ENCODE peak calls at places on chromosomes 1 and 21, in six cellular contexts. J, Q, D, G, B and N are unnamed samples.

GRCh38 chr1:21919520-21919919 is 17.6 kb downstream of the HSPG2 start:
- DNase-seq in J (peak; percentile 86), Q (no peak), D (no peak), G (no peak), B (peak; percentile 82), N (no peak)

GRCh38 chr1:67367370-67368345 is 60.0 kb downstream of the IL12RB2 start:
- DNase-seq in J (peak; percentile 14), Q (peak; percentile 15), D (no peak), G (no peak), B (peak; percentile 73), N (peak; percentile 69)

GRCh38 chr1:49225464-49225863 is 448.8 kb upstream of the BEND5 start:
- DNase-seq in J (no peak), Q (no peak), D (no peak), G (no peak), B (no peak), N (no peak)

GRCh38 chr1:29949676-29950075 is 713.4 kb downstream of the PTPRU start:
- DNase-seq in J (no peak), Q (no peak), D (no peak), G (no peak), B (no peak), N (no peak)

GRCh38 chr21:26095131-26095530 is 75.4 kb downstream of the APP start:
- DNase-seq in J (no peak), Q (no peak), D (no peak), G (no peak), B (no peak), N (no peak)

GRCh38 chr1:154076413-154076812 is 78.5 kb downstream of the NUP210L start:
- DNase-seq in J (no peak), Q (no peak), D (no peak), G (no peak), B (no peak), N (no peak)

GRCh38 chr1:23530089-23530749 is 814 bp downstream of the E2F2 start:
- DNase-seq in J (no peak), Q (no peak), D (no peak), G (no peak), B (peak; percentile 55), N (no peak)

GRCh38 chr21:17802568-17802967 is 16.6 kb downstream of the C21orf91 start:
- DNase-seq in J (peak; percentile 67), Q (no peak), D (no peak), G (no peak), B (no peak), N (no peak)

GRCh38 chr1:85200367-85200869 is 398 bp downstream of the SYDE2 start:
- DNase-seq in J (no peak), Q (peak; percentile 10), D (no peak), G (no peak), B (peak; percentile 56), N (peak; percentile 15)

GRCh38 chr1:50080904-50081586 is 27.7 kb upstream of the ELAVL4 start:
- DNase-seq in J (no peak), Q (no peak), D (no peak), G (no peak), B (peak; percentile 6), N (peak; percentile 5)

GRCh38 chr1:244254467-244254866 is 197.2 kb downstream of the ADSS2 start:
- DNase-seq in J (no peak), Q (no peak), D (no peak), G (no peak), B (peak; percentile 51), N (no peak)

GRCh38 chr1:154931940-154932487 is 4.5 kb downstream of the PMVK start:
- DNase-seq in J (no peak), Q (peak; percentile 55), D (no peak), G (no peak), B (no peak), N (peak; percentile 85)

GRCh38 chr1:223358826-223359225 is 5.2 kb downstream of the SUSD4 start:
- DNase-seq in J (no peak), Q (no peak), D (no peak), G (no peak), B (no peak), N (no peak)

GRCh38 chr1:222465211-222466041 is 82.5 kb downstream of the HHIPL2 start:
- DNase-seq in J (peak; percentile 93), Q (peak; percentile 93), D (peak; percentile 88), G (peak; percentile 57), B (peak; percentile 96), N (peak; percentile 91)

GRCh38 chr21:40200962-40201361 is 333.7 kb downstream of the PCP4 start:
- DNase-seq in J (no peak), Q (no peak), D (no peak), G (no peak), B (no peak), N (no peak)

GRCh38 chr1:248863011-248863881 is 4.4 kb upstream of the ZNF692 start:
- DNase-seq in J (peak; percentile 47), Q (peak; percentile 69), D (no peak), G (no peak), B (peak; percentile 87), N (peak; percentile 62)

GRCh38 chr1:183598386-183598785 is 8.1 kb upstream of the NCF2 start:
- DNase-seq in J (peak; percentile 30), Q (no peak), D (no peak), G (no peak), B (no peak), N (no peak)

GRCh38 chr1:10873189-10873588 is 76.7 kb upstream of the CASZ1 start:
- DNase-seq in J (no peak), Q (no peak), D (no peak), G (no peak), B (peak; percentile 40), N (no peak)

GRCh38 chr1:186617860-186618780 is 62.1 kb downstream of the PTGS2 start:
- DNase-seq in J (no peak), Q (peak; percentile 56), D (no peak), G (peak; percentile 73), B (no peak), N (no peak)

GRCh38 chr1:57407941-57408340 is 15.9 kb downstream of the DAB1 start:
- DNase-seq in J (no peak), Q (no peak), D (no peak), G (no peak), B (no peak), N (no peak)

GRCh38 chr1:61160526-61160925 is 78.2 kb downstream of the NFIA start:
- DNase-seq in J (peak; percentile 21), Q (no peak), D (no peak), G (no peak), B (peak; percentile 52), N (no peak)

GRCh38 chr1:203284411-203285208 is 20.7 kb upstream of the BTG2 start:
- DNase-seq in J (no peak), Q (no peak), D (no peak), G (no peak), B (no peak), N (no peak)

GRCh38 chr1:148372731-148373130 is 110.4 kb downstream of the PPIAL4G start:
- DNase-seq in J (peak; percentile 44), Q (no peak), D (no peak), G (no peak), B (no peak), N (peak; percentile 20)

GRCh38 chr1:164771568-164772350 is 212.8 kb downstream of the PBX1 start:
- DNase-seq in J (peak; percentile 73), Q (no peak), D (no peak), G (no peak), B (peak; percentile 27), N (no peak)

GRCh38 chr1:112702067-112702395 is 4.9 kb downstream of the RHOC start:
- DNase-seq in J (no peak), Q (no peak), D (no peak), G (no peak), B (no peak), N (no peak)

GRCh38 chr1:4978660-4979390 is 324.4 kb downstream of the AJAP1 start:
- DNase-seq in J (no peak), Q (no peak), D (no peak), G (no peak), B (no peak), N (no peak)

GRCh38 chr1:225897595-225898514 is 8.9 kb upstream of the LEFTY1 start:
- DNase-seq in J (no peak), Q (no peak), D (no peak), G (no peak), B (no peak), N (peak; percentile 19)
- TF ChIP-seq CEBPB in J (no peak), Q (no peak), D (no peak), G (no peak), B (no peak), N (no peak)

DNA sequence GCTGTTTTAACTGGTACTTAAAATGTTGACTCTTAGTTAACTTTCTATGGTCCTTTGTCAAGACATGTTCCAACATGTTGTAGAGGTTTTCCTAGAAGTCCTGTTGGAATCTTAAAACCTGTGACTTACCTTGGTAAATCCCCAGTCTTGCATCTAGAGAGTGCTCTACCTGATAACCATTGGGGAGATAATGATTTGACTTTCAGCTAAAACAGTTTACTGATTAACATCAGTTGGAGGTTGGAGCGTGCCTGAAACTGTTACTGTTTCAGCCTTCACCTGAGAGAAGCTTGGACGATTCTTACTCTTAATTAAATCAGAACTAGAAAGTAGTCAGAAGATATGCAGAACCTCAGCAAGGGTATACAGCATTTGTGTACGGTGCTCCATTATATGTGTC is 8.8 kb downstream of the MDM4 start:
- DNase-seq in J (no peak), Q (no peak), D (no peak), G (no peak), B (no peak), N (no peak)
- TF ChIP-seq USF2 in J (no peak), Q (no peak), D (no peak), G (no peak), B (no peak), N (no peak)

GRCh38 chr1:84155517-84155916 is 11.4 kb downstream of the PRKACB start:
- DNase-seq in J (no peak), Q (no peak), D (no peak), G (no peak), B (no peak), N (no peak)

GRCh38 chr1:84152649-84153056 is 8.6 kb downstream of the PRKACB start:
- DNase-seq in J (no peak), Q (no peak), D (no peak), G (peak; percentile 26), B (no peak), N (no peak)

GRCh38 chr1:84159533-84160240 is 15.6 kb downstream of the PRKACB start:
- DNase-seq in J (no peak), Q (no peak), D (no peak), G (no peak), B (no peak), N (no peak)

DNA sequence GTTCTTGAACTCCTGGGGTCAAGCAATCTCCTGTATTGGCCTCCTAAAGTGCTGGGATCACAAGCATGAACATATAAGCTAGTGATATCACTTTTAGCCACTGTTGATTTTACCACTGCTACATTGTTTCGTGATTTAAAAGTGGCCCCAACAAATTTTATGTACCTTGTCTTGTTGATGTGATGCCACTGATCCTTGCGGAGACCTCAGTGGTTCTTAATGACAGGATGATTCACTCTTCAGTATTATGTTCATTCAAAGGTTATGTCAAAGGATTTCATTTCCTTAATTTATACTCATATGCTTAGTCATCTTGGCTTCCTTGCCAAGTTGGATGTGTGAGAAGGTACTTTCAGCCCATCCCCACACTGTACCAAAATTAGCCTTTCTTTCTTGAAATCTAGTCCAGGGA is 12.1 kb downstream of the PRKACB start:
- DNase-seq in J (peak; percentile 90), Q (peak; percentile 2), D (no peak), G (no peak), B (no peak), N (no peak)
- TF ChIP-seq CEBPB in J (no peak), Q (no peak), D (no peak), G (no peak), B (no peak), N (no peak)

DNA sequence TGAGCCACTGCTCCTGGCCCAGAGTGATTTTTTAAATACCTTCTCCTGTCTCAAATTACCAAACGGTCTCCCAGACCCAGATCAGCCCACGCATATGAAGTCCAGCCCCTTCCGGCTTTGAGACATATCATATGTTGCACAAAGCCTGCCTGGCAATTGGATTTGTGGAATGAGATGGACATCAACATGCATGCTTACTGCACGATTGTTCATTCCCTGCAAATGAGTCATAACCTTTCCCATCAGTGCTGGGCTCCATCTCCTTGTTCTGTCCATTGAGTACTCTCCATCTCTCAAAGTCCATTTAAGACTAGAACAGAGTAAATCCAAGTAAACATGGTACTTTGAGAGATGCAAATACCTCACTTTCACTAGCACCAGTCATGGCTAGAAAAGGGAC is 612.2 kb upstream of the USP24 start:
- DNase-seq in J (peak; percentile 99), Q (no peak), D (no peak), G (no peak), B (no peak), N (peak; percentile 9)
- TF ChIP-seq USF2 in J (no peak), Q (no peak), D (no peak), G (no peak), B (no peak), N (no peak)